ENCODE peak calls at places on chromosomes 12 and 14, in ten cellular contexts. A is ELR; N is WTC11; E is stimulated activated CD8-positive, alpha-beta memory T cell treated with anti-CD3 and anti-CD28 coated beads, Interleukin-4, amount 100 ng/mL, for 24 hours; O is activated CD8-positive, alpha-beta memory T cell treated with anti-CD3 and anti-CD28 coated beads for 1 hour; D is HFFc6; V is activated CD4-positive, alpha-beta T cell treated with anti-CD3 and anti-CD28 coated beads, Interleukin-2, amount 50 U/mL, for 1 hour; U is GM23248; P is stimulated activated CD4-positive, alpha-beta T cell treated with anti-CD3 and anti-CD28 coated beads, Interleukin-2, amount 100 ng/mL, for 48 hours; B is A549. K is an unnamed sample.

GRCh38 chr14:51205486-51205885 is 34.6 kb upstream of the TMX1 start:
- DNase-seq in A (no peak), N (no peak), E (no peak), O (no peak), D (no peak), V (no peak), U (no peak), P (no peak), B (no peak), K (no peak)

GRCh38 chr12:101713059-101713682 is 15.7 kb downstream of the CHPT1 start:
- DNase-seq in A (no peak), N (no peak), E (no peak), O (no peak), D (no peak), V (no peak), U (no peak), P (no peak), B (no peak), K (no peak)

GRCh38 chr12:15855646-15856045 is 26.5 kb upstream of the STRAP start:
- DNase-seq in A (peak; percentile 76), N (no peak), E (no peak), O (no peak), D (no peak), V (no peak), U (peak; percentile 57), P (no peak), B (no peak), K (no peak)

GRCh38 chr12:1830401-1830845 is 10.1 kb downstream of the LRTM2 start:
- DNase-seq in A (no peak), N (no peak), E (no peak), O (no peak), D (no peak), V (no peak), U (no peak), P (no peak), B (no peak), K (no peak)

GRCh38 chr12:7502612-7503011 is 965 bp downstream of the CD163 start:
- DNase-seq in A (no peak), N (no peak), E (no peak), O (no peak), D (no peak), V (no peak), U (no peak), P (no peak), B (no peak), K (no peak)

GRCh38 chr12:110546339-110546738 is 36.8 kb downstream of the PPTC7 start:
- DNase-seq in A (peak; percentile 95), N (no peak), E (no peak), O (no peak), D (peak; percentile 91), V (no peak), U (peak; percentile 90), P (no peak), B (peak; percentile 28), K (no peak)

GRCh38 chr12:104628338-104629135 is 171.8 kb downstream of the CHST11 start:
- DNase-seq in A (no peak), N (no peak), E (no peak), O (no peak), D (no peak), V (no peak), U (no peak), P (no peak), B (no peak), K (no peak)

GRCh38 chr12:86613306-86613705 is 357.1 kb upstream of the MGAT4C start:
- DNase-seq in A (peak; percentile 57), N (no peak), E (no peak), O (no peak), D (no peak), V (no peak), U (no peak), P (no peak), B (no peak), K (no peak)

GRCh38 chr12:103742349-103742784 is 98.7 kb downstream of the NT5DC3 start:
- DNase-seq in A (peak; percentile 32), N (no peak), E (no peak), O (no peak), D (peak; percentile 25), V (no peak), U (peak; percentile 39), P (no peak), B (peak; percentile 49), K (no peak)

GRCh38 chr12:124632510-124632909 is 65.1 kb upstream of the NCOR2 start:
- DNase-seq in A (no peak), N (no peak), E (no peak), O (no peak), D (no peak), V (no peak), U (no peak), P (no peak), B (peak; percentile 30), K (no peak)

GRCh38 chr14:100362311-100362927 is 39.3 kb downstream of the SLC25A47 start:
- DNase-seq in A (no peak), N (no peak), E (no peak), O (no peak), D (peak; percentile 72), V (no peak), U (no peak), P (no peak), B (no peak), K (no peak)

GRCh38 chr12:98515368-98516183 is at the start of gene TMPO:
- DNase-seq in A (peak; percentile 91), N (peak; percentile 89), E (peak; percentile 90), O (peak; percentile 88), D (peak; percentile 86), V (peak; percentile 93), U (peak; percentile 97), P (peak; percentile 93), B (peak; percentile 95), K (peak; percentile 93)